ENCODE peak calls at places on chromosomes 4 and X, in six cellular contexts. D is tibial nerve; B is activated CD8-positive, alpha-beta T cell treated with anti-CD3 and anti-CD28 coated beads, Interleukin-2, amount 10 ng/mL, durations not matched to agents 7 days and 5 days; Q is GM23338; W is adipocyte; A is tibial artery. O is an unnamed sample.

GRCh38 chr4:152500798-152501434 is 35.0 kb downstream of the FBXW7 start:
- DNase-seq in D (no peak), B (peak), Q (peak), A (no peak), W (peak), O (no peak)

GRCh38 chr4:81648576-81649272 is 177.0 kb upstream of the RASGEF1B start:
- DNase-seq in Q (no peak), W (no peak), D (no peak), B (peak), A (no peak), O (no peak)

GRCh38 chr4:170465434-170465833 is 375.7 kb upstream of the AADAT start:
- DNase-seq in D (no peak), Q (peak), B (no peak), W (no peak), A (no peak), O (no peak)

GRCh38 chr4:164572877-164573279 is 181.1 kb upstream of the SMIM31 start:
- DNase-seq in D (no peak), Q (no peak), W (no peak), A (no peak), B (no peak), O (no peak)

GRCh38 chr4:152516156-152516555 is 19.7 kb downstream of the FBXW7 start:
- DNase-seq in A (no peak), B (no peak), W (peak), Q (peak), D (no peak), O (no peak)

GRCh38 chrX:43655151-43655676 is 885 bp upstream of the MAOA start:
- DNase-seq in W (peak), A (peak), B (peak), D (peak), Q (peak), O (no peak)

GRCh38 chr4:41132055-41132683 is 82.2 kb downstream of the APBB2 start:
- DNase-seq in A (no peak), W (no peak), Q (no peak), D (no peak), B (no peak), O (no peak)

GRCh38 chr4:185134176-185134869 is 8.7 kb upstream of the SLC25A4 start:
- DNase-seq in B (peak), A (no peak), W (peak), Q (peak), D (no peak), O (no peak)

GRCh38 chr4:3427134-3427476 is 14.7 kb upstream of the HGFAC start:
- DNase-seq in B (no peak), A (no peak), Q (no peak), W (no peak), D (no peak), O (no peak)

GRCh38 chr4:180642732-180643131 is 1600.5 kb upstream of the TENM3 start:
- DNase-seq in B (no peak), A (no peak), W (no peak), D (no peak), Q (no peak), O (no peak)

GRCh38 chrX:2609431-2610238 is 81.5 kb upstream of the CD99 start:
- DNase-seq in B (no peak), A (no peak), Q (peak), W (no peak), D (no peak), O (no peak)

GRCh38 chr4:1872918-1873269 is 1.7 kb downstream of the NSD2 start:
- DNase-seq in W (peak), Q (no peak), A (no peak), B (peak), D (no peak), O (no peak)

GRCh38 chrX:119622356-119623232 is 16.4 kb upstream of the NKRF start:
- DNase-seq in A (peak), D (no peak), B (no peak), W (peak), Q (no peak), O (no peak)

GRCh38 chr4:1855334-1856070 is 454 bp downstream of the LETM1 start:
- DNase-seq in W (peak), A (no peak), D (no peak), Q (no peak), B (peak), O (no peak)

GRCh38 chrX:123962006-123962485 is 540 bp downstream of the STAG2 start:
- DNase-seq in W (peak), A (no peak), B (no peak), Q (peak), D (no peak), O (no peak)

GRCh38 chrX:21932277-21932996 is 8.1 kb upstream of the SMS start:
- DNase-seq in Q (no peak), A (peak), W (peak), B (no peak), D (no peak), O (no peak)

GRCh38 chr4:86496094-86497060 is 97.7 kb upstream of the PTPN13 start:
- DNase-seq in W (peak), B (peak), D (no peak), Q (peak), A (no peak), O (no peak)

GRCh38 chr4:72971572-72971971 is 97.9 kb downstream of the COX18 start:
- DNase-seq in A (no peak), Q (no peak), B (no peak), W (peak), D (no peak), O (no peak)

GRCh38 chr4:112075129-112075753 is 70.0 kb upstream of the FAM241A start:
- DNase-seq in Q (peak), D (no peak), A (no peak), B (peak), W (peak), O (no peak)

GRCh38 chr4:108725457-108725856 is 37.4 kb downstream of the ETNPPL start:
- DNase-seq in W (no peak), A (no peak), Q (peak), D (no peak), B (no peak), O (no peak)

GRCh38 chr4:44257461-44257860 is 191.1 kb downstream of the KCTD8 start:
- DNase-seq in Q (peak), B (no peak), D (no peak), W (no peak), A (no peak), O (no peak)

GRCh38 chr4:168632246-168632832 is 135.5 kb downstream of the PALLD start:
- DNase-seq in D (no peak), W (peak), B (no peak), A (no peak), Q (peak), O (no peak)

GRCh38 chr4:37873383-37873782 is 17.5 kb upstream of the TBC1D1 start:
- DNase-seq in B (no peak), W (peak), Q (no peak), A (no peak), D (no peak), O (no peak)

GRCh38 chrX:129777218-129777768 is 2.5 kb upstream of the SASH3 start:
- DNase-seq in Q (no peak), A (peak), W (no peak), B (peak), D (no peak), O (no peak)

GRCh38 chr4:128862608-128863313 is 53.3 kb downstream of the JADE1 start:
- DNase-seq in B (no peak), D (no peak), W (no peak), A (no peak), Q (no peak), O (no peak)

GRCh38 chr4:786861-787300 is 39.0 kb downstream of the CPLX1 start:
- DNase-seq in Q (no peak), D (peak), W (no peak), B (peak), A (no peak), O (no peak)

GRCh38 chrX:79708581-79708980 is 306.0 kb upstream of the TBX22 start:
- DNase-seq in D (no peak), Q (no peak), A (no peak), B (no peak), W (no peak), O (no peak)

GRCh38 chr4:169135776-169136175 is 125.7 kb upstream of the CBR4 start:
- DNase-seq in B (no peak), A (no peak), W (no peak), Q (no peak), D (no peak), O (no peak)

GRCh38 chrX:81528041-81528440 is 326.1 kb downstream of the SH3BGRL start:
- DNase-seq in Q (no peak), A (no peak), D (no peak), B (no peak), W (no peak), O (no peak)

GRCh38 chrX:153921511-153922285 is 4.4 kb downstream of the ARHGAP4 start:
- DNase-seq in D (no peak), A (no peak), W (no peak), Q (no peak), B (no peak), O (no peak)

GRCh38 chrX:1292581-1293310 is 24.1 kb downstream of the CSF2RA start:
- DNase-seq in B (no peak), D (no peak), Q (no peak), A (no peak), W (no peak), O (no peak)

GRCh38 chr4:106898621-106899230 is 137.4 kb downstream of the DKK2 start:
- DNase-seq in D (no peak), B (peak), A (no peak), W (peak), Q (peak), O (no peak)

GRCh38 chrX:121853762-121854613 is 806.6 kb downstream of the GLUD2 start:
- DNase-seq in B (no peak), Q (no peak), D (no peak), A (no peak), W (no peak), O (no peak)

GRCh38 chr4:98546910-98547544 is 111.4 kb downstream of the TSPAN5 start:
- DNase-seq in Q (peak), D (no peak), W (peak), B (no peak), A (peak), O (no peak)

GRCh38 chr4:23237771-23238170 is 545.0 kb downstream of the GBA3 start:
- DNase-seq in B (no peak), W (no peak), Q (no peak), A (no peak), D (no peak), O (peak)

GRCh38 chrX:11355259-11355909 is 62.2 kb downstream of the AMELX start:
- DNase-seq in A (no peak), B (no peak), Q (no peak), W (no peak), D (no peak), O (no peak)

O was measured in NCI-H524 treated with DMSO at 0.1 percent for 48 hours.